ENCODE peak calls at places on chromosomes 16 and 17, in six cellular contexts. F is PC-3; Y is anterior cingulate cortex; E is stimulated activated CD4-positive, alpha-beta T cell treated with anti-CD3 and anti-CD28 coated beads, Interleukin-1b, Interleukin-23, amount 100 ng/mL, for 1 hour; U is BE2C; Q is EH. C is an unnamed sample.

GRCh38 chr17:56499799-56500388 is 93.6 kb upstream of the NOG start:
- DNase-seq in E (no peak), U (peak), F (peak), Y (no peak), Q (peak), C (no peak)

GRCh38 chr17:32310927-32311568 is 30.9 kb downstream of the C17orf75 start:
- DNase-seq in Q (peak), U (peak), F (no peak), E (no peak), Y (no peak), C (no peak)

GRCh38 chr16:5653789-5654188 is 556.2 kb upstream of the EEF2KMT start:
- DNase-seq in E (no peak), Q (no peak), Y (no peak), U (no peak), F (no peak), C (no peak)

GRCh38 chr16:67428146-67428731 is 2.7 kb upstream of the HSD11B2 start:
- DNase-seq in F (peak), U (peak), Y (peak), Q (peak), E (peak), C (peak)

GRCh38 chr17:42518755-42519545 is 17.1 kb upstream of the NAGLU start:
- DNase-seq in Q (peak), Y (no peak), F (no peak), E (no peak), U (peak), C (no peak)

GRCh38 chr17:18992454-18993130 is 12.0 kb downstream of the FAM83G start:
- DNase-seq in U (no peak), Q (no peak), E (no peak), Y (no peak), F (no peak), C (no peak)

GRCh38 chr17:53626286-53626685 is 196.4 kb upstream of the KIF2B start:
- DNase-seq in F (peak), Y (no peak), E (no peak), U (no peak), Q (peak), C (no peak)

GRCh38 chr16:72311426-72311825 is 139.5 kb upstream of the PMFBP1 start:
- DNase-seq in Q (peak), E (no peak), F (no peak), Y (no peak), U (no peak), C (no peak)

GRCh38 chr16:67158637-67159600 is 790 bp downstream of the TRADD start:
- DNase-seq in F (peak), Q (peak), U (peak), Y (no peak), E (peak), C (no peak)

GRCh38 chr17:35423761-35424160 is 8.5 kb downstream of the SLFN12 start:
- DNase-seq in Q (peak), E (no peak), F (no peak), Y (no peak), U (no peak), C (no peak)

GRCh38 chr17:30212750-30213149 is 22.7 kb downstream of the SLC6A4 start:
- DNase-seq in Y (no peak), Q (no peak), E (no peak), F (no peak), U (no peak), C (no peak)

GRCh38 chr17:80510132-80510531 is 33.7 kb upstream of the NPTX1 start:
- DNase-seq in Y (no peak), E (no peak), Q (no peak), U (no peak), F (no peak), C (no peak)

GRCh38 chr16:48158296-48158695 is 2.5 kb upstream of the ABCC12 start:
- DNase-seq in U (no peak), E (no peak), Y (no peak), Q (peak), F (peak), C (no peak)

GRCh38 chr17:50055426-50056216 is at the start of gene ITGA3:
- DNase-seq in Q (peak), U (peak), Y (peak), F (peak), E (peak), C (peak)

GRCh38 chr17:60534010-60534555 is 8.0 kb upstream of the APPBP2 start:
- DNase-seq in F (no peak), Y (no peak), U (no peak), Q (no peak), E (no peak), C (no peak)

GRCh38 chr16:88435437-88436355 is 17.4 kb upstream of the ZFPM1 start:
- DNase-seq in Q (no peak), Y (no peak), U (no peak), E (no peak), F (no peak), C (no peak)

GRCh38 chr17:21300601-21301571 is 16.4 kb downstream of the MAP2K3 start:
- DNase-seq in Y (no peak), F (no peak), Q (no peak), U (no peak), E (no peak), C (no peak)

GRCh38 chr17:46977348-46977747 is 1.7 kb downstream of the RPRML start:
- DNase-seq in U (peak), Q (peak), F (peak), Y (no peak), E (no peak), C (no peak)

GRCh38 chr16:10827691-10828341 is 9.2 kb upstream of the TVP23A start:
- DNase-seq in Q (peak), F (peak), Y (peak), E (no peak), U (no peak), C (no peak)

GRCh38 chr17:44820631-44821196 is 9.4 kb downstream of the GJC1 start:
- DNase-seq in F (peak), E (no peak), Q (peak), U (no peak), Y (no peak), C (peak)

GRCh38 chr17:79650861-79651260 is 40.0 kb upstream of the RBFOX3 start:
- DNase-seq in Q (no peak), Y (no peak), E (no peak), U (no peak), F (no peak), C (no peak)

GRCh38 chr16:12896562-12896961 is 4.8 kb upstream of the SHISA9 start:
- DNase-seq in U (no peak), Y (no peak), Q (peak), F (peak), E (no peak), C (no peak)

GRCh38 chr17:49495842-49496182 is 719 bp downstream of the NGFR start:
- DNase-seq in F (no peak), Q (no peak), U (no peak), Y (no peak), E (no peak), C (no peak)

GRCh38 chr16:27729516-27730304 is 179.8 kb downstream of the KATNIP start:
- DNase-seq in Q (no peak), F (no peak), E (no peak), U (no peak), Y (no peak), C (no peak)

GRCh38 chr16:86789621-86790051 is 211.3 kb downstream of the FOXL1 start:
- DNase-seq in Q (peak), Y (no peak), U (no peak), F (peak), E (no peak), C (no peak)

GRCh38 chr16:28136751-28137434 is 73.4 kb upstream of the GSG1L start:
- DNase-seq in Q (peak), F (no peak), U (no peak), E (no peak), Y (peak), C (no peak)

GRCh38 chr16:749010-749409 is 8.2 kb upstream of the CIAO3 start:
- DNase-seq in U (no peak), F (no peak), E (no peak), Y (no peak), Q (peak), C (no peak)

GRCh38 chr16:69112285-69113129 is 7.1 kb downstream of the HAS3 start:
- DNase-seq in F (peak), Y (no peak), U (peak), Q (peak), E (peak), C (no peak)

GRCh38 chr16:72085002-72085401 is 8.4 kb downstream of the TXNL4B start:
- DNase-seq in Q (no peak), F (no peak), U (no peak), Y (no peak), E (no peak), C (no peak)

GRCh38 chr16:17590711-17591654 is 120.2 kb upstream of the XYLT1 start:
- DNase-seq in U (no peak), F (no peak), Y (no peak), Q (peak), E (no peak), C (no peak)

GRCh38 chr16:57194512-57194911 is 8.4 kb downstream of the RSPRY1 start:
- DNase-seq in U (no peak), F (peak), Y (no peak), Q (peak), E (no peak), C (no peak)

GRCh38 chr17:70655179-70655578 is 485.8 kb downstream of the KCNJ2 start:
- DNase-seq in Y (no peak), F (no peak), E (no peak), U (no peak), Q (no peak), C (no peak)

GRCh38 chr17:18038149-18038850 is 668 bp downstream of the ATPAF2 start:
- DNase-seq in U (no peak), E (no peak), Y (no peak), F (no peak), Q (peak), C (no peak)

GRCh38 chr16:72847187-72848044 is 200.5 kb downstream of the ZFHX3 start:
- DNase-seq in U (peak), F (peak), Y (peak), Q (peak), E (no peak), C (no peak)

GRCh38 chr17:43927101-43927935 is 15.0 kb downstream of the PPY start:
- DNase-seq in Q (no peak), Y (peak), U (no peak), E (no peak), F (peak), C (peak)

C was measured in D721Med.